ENCODE peak calls at places on chromosomes 2 and 18, in seven cellular contexts. D is CD8-positive, alpha-beta memory T cell; Y is pancreas; H is tibial artery; I is CD8-positive, alpha-beta T cell; V is uterus; S is thoracic aorta. X is an unnamed sample. For H3K36me3, the result is how much of the 10 kb centered on the place peaks cover.

GRCh38 chr2:219176818-219177593 is at the start of gene CNPPD1:
- DNase-seq in D (peak), Y (peak), H (peak), I (peak), V (peak), S (peak), X (peak)

GRCh38 chr2:85998071-85998991 is 107.4 kb downstream of the POLR1A start:
- DNase-seq in D (no peak), Y (no peak), H (peak), I (no peak), V (peak), S (no peak), X (no peak)

GRCh38 chr2:23041443-23041842 is 343.5 kb upstream of the KLHL29 start:
- DNase-seq in D (no peak), Y (no peak), H (no peak), I (no peak), V (no peak), S (no peak), X (no peak)

GRCh38 chr2:70508711-70509462 is 44.7 kb downstream of the TGFA start:
- DNase-seq in D (no peak), Y (no peak), H (no peak), I (no peak), V (no peak), S (no peak), X (no peak)

GRCh38 chr2:28413896-28414290 is 21.2 kb downstream of the FOSL2 start:
- DNase-seq in D (no peak), Y (no peak), H (no peak), I (no peak), V (no peak), S (no peak), X (no peak)

GRCh38 chr2:43605079-43605655 is 9.3 kb upstream of the THADA start:
- DNase-seq in D (no peak), Y (no peak), H (no peak), I (no peak), V (no peak), S (no peak), X (no peak)

GRCh38 chr2:239609583-239610310 is 208.9 kb upstream of the HDAC4 start:
- DNase-seq in D (peak), Y (no peak), H (no peak), I (no peak), V (no peak), S (no peak), X (no peak)

GRCh38 chr2:56210291-56210690 is 26.5 kb downstream of the CCDC85A start:
- DNase-seq in D (no peak), Y (no peak), H (no peak), I (no peak), V (no peak), S (no peak), X (no peak)

GRCh38 chr2:3805120-3805519 is 101.7 kb downstream of the DCDC2C start:
- DNase-seq in D (no peak), Y (no peak), H (no peak), I (no peak), V (no peak), S (no peak), X (no peak)

GRCh38 chr2:224722250-224722649 is 6.1 kb upstream of the CCDC195 start:
- DNase-seq in D (no peak), Y (no peak), H (no peak), I (no peak), V (no peak), S (no peak), X (no peak)

GRCh38 chr18:26702023-26702422 is 153.7 kb upstream of the KCTD1 start:
- DNase-seq in D (no peak), Y (no peak), H (no peak), I (no peak), V (no peak), S (no peak), X (no peak)

GRCh38 chr2:17583646-17584045 is 43.1 kb downstream of the VSNL1 start:
- DNase-seq in D (no peak), Y (no peak), H (no peak), I (no peak), V (no peak), S (no peak), X (no peak)

GRCh38 chr18:9866627-9867453 is 18.9 kb upstream of the TXNDC2 start:
- DNase-seq in D (no peak), Y (no peak), H (no peak), I (no peak), V (no peak), S (no peak), X (no peak)

GRCh38 chr18:73340135-73340934 is 472.5 kb upstream of the NETO1 start:
- DNase-seq in D (no peak), Y (peak), H (no peak), I (no peak), V (no peak), S (no peak), X (no peak)

GRCh38 chr2:234905547-234906260 is 46.1 kb upstream of the SH3BP4 start:
- DNase-seq in D (no peak), Y (no peak), H (no peak), I (no peak), V (no peak), S (no peak), X (no peak)

GRCh38 chr2:20184067-20184938 is 40.6 kb downstream of the SDC1 start:
- DNase-seq in D (no peak), Y (no peak), H (peak), I (no peak), V (no peak), S (no peak), X (no peak)

GRCh38 chr2:172842749-172843349 is 107.2 kb downstream of the RAPGEF4 start:
- DNase-seq in D (no peak), Y (no peak), H (no peak), I (no peak), V (no peak), S (no peak), X (no peak)

GRCh38 chr2:39481611-39482010 is 44.5 kb upstream of the MAP4K3 start:
- DNase-seq in D (no peak), Y (no peak), H (no peak), I (no peak), V (no peak), S (no peak), X (no peak)

GRCh38 chr2:38438536-38439225 is 61.6 kb upstream of the ATL2 start:
- DNase-seq in D (no peak), Y (no peak), H (no peak), I (no peak), V (no peak), S (no peak), X (no peak)

GRCh38 chr2:239200646-239201530 is 199.9 kb downstream of the HDAC4 start:
- DNase-seq in D (no peak), Y (no peak), H (no peak), I (no peak), V (no peak), S (no peak), X (no peak)

GRCh38 chr2:165897741-165898140 is 55.8 kb downstream of the TTC21B start:
- DNase-seq in D (no peak), Y (no peak), H (no peak), I (no peak), V (no peak), S (no peak), X (no peak)

GRCh38 chr2:237026981-237027711 is 58.5 kb upstream of the COPS8 start:
- DNase-seq in D (peak), Y (peak), H (peak), I (peak), V (peak), S (no peak), X (peak)

GRCh38 chr2:175805442-175806114 is 196.5 kb downstream of the LNPK start:
- DNase-seq in D (no peak), Y (no peak), H (no peak), I (no peak), V (no peak), S (no peak), X (no peak)

GRCh38 chr18:27605107-27605834 is 420.2 kb upstream of the CHST9 start:
- DNase-seq in D (no peak), Y (peak), H (peak), I (no peak), V (peak), S (no peak), X (peak)

GRCh38 chr2:171762879-171763573 is 75.8 kb downstream of the DYNC1I2 start:
- DNase-seq in D (no peak), Y (no peak), H (no peak), I (no peak), V (no peak), S (no peak), X (no peak)

GRCh38 chr2:159272166-159272565 is 14.3 kb downstream of the WDSUB1 start:
- DNase-seq in D (no peak), Y (no peak), H (no peak), I (no peak), V (no peak), S (no peak), X (no peak)

GRCh38 chr2:146850746-146851145 is 994.1 kb upstream of the ACVR2A start:
- DNase-seq in D (no peak), Y (no peak), H (no peak), I (no peak), V (no peak), S (no peak), X (no peak)

GRCh38 chr2:237488901-237489860 is 2.1 kb downstream of the MLPH start:
- DNase-seq in D (no peak), Y (peak), H (no peak), I (no peak), V (no peak), S (no peak), X (no peak)

GRCh38 chr2:19720306-19720705 is 181.5 kb downstream of the TTC32 start:
- DNase-seq in D (no peak), Y (no peak), H (no peak), I (no peak), V (no peak), S (no peak), X (no peak)

GRCh38 chr2:8303322-8303832 is 378.5 kb upstream of the ID2 start:
- DNase-seq in D (peak), Y (no peak), H (peak), I (peak), V (peak), S (no peak), X (peak)

GRCh38 chr2:197414515-197414914 is 20.3 kb downstream of the SF3B1 start:
- DNase-seq in D (no peak), Y (no peak), H (no peak), I (no peak), V (no peak), S (no peak), X (no peak)
- H3K36me3 ChIP-seq in D (half or more), Y (half or more), H (half or more), I (half or more), V (under half), S (half or more), X (half or more)

GRCh38 chr2:180601016-180601415 is 379.4 kb upstream of the UBE2E3 start:
- DNase-seq in D (no peak), Y (no peak), H (no peak), I (no peak), V (no peak), S (no peak), X (no peak)

GRCh38 chr2:180599804-180600203 is 380.6 kb upstream of the UBE2E3 start:
- DNase-seq in D (no peak), Y (no peak), H (no peak), I (no peak), V (no peak), S (no peak), X (no peak)

GRCh38 chr2:180607501-180608060 is 372.8 kb upstream of the UBE2E3 start:
- DNase-seq in D (no peak), Y (no peak), H (no peak), I (no peak), V (no peak), S (no peak), X (no peak)

DNA sequence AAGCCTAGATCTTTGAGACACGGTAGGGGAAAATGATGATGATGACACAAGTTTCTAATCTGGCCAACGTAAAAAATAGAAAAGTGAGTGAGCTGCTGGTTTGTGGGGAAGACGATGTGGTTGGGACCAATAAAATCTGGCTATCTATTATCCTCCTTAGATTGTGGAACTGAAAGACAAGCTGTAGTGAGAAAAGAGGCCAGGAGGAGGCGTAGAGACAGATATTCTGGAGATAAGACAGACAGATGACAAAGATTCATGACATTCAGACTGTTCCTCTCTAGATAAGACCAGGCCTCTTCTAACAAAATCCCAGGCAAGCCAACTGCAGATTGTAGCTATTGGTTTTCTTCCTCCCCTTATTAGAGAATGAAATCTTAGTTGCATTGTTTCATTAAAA is 376.3 kb upstream of the UBE2E3 start:
- DNase-seq in D (no peak), Y (no peak), H (no peak), I (no peak), V (no peak), S (no peak), X (no peak)
- H3K27ac ChIP-seq in D (no peak), Y (no peak), H (no peak), I (no peak), V (no peak), S (no peak), X (no peak)

DNA sequence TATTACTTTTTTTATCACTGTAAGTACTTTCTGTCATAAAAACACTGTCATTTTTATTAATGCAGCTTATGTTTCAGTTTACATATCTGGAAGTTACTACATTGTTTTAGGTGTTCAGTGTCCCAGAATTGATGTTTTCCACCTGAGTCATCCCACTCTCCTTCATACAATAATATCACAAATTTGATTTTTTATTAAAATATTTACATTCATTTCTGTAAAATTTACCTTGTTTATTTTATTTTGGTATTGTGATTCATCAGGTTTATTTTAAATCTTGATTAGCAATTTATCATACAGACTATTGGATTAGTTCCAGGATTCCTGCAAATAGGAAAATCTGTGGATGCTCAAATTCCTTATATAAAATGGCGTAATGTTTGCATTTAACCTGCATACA is 1662.9 kb downstream of the SUCLG1 start:
- DNase-seq in D (no peak), Y (no peak), H (no peak), I (no peak), V (no peak), S (no peak), X (no peak)
- H3K4me3 ChIP-seq in D (no peak), Y (no peak), H (no peak), I (no peak), V (no peak), S (no peak), X (no peak)

DNA sequence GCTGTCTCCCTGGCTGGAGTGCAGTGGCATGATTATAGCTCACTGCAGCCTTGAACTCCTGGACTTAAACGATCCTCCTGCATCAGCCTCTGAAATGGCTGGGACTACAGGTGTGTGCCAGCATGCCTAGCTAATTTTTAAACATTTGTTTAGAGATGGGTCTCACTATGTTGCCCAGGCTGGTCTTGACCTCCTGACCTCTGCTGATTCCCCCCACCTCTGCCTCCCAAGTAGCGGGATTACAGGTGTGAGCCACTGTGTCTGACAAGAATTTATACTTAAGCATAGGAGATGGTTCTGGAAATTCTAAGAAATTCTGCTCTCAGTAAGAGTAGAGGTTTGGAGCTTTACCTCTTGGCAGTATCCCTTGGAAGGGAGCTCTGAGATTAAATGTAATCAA is 18.2 kb downstream of the MTHFD2 start:
- DNase-seq in D (no peak), Y (no peak), H (no peak), I (no peak), V (no peak), S (no peak), X (no peak)
- H3K36me3 ChIP-seq in D (under half), Y (under half), H (half or more), I (under half), V (under half), S (under half), X (half or more)

GRCh38 chr18:36405611-36406010 is 108.1 kb downstream of the FHOD3 start:
- DNase-seq in D (no peak), Y (no peak), H (no peak), I (no peak), V (no peak), S (no peak), X (no peak)
- H3K27ac ChIP-seq in D (no peak), Y (no peak), H (no peak), I (no peak), V (no peak), S (no peak), X (no peak)

DNA sequence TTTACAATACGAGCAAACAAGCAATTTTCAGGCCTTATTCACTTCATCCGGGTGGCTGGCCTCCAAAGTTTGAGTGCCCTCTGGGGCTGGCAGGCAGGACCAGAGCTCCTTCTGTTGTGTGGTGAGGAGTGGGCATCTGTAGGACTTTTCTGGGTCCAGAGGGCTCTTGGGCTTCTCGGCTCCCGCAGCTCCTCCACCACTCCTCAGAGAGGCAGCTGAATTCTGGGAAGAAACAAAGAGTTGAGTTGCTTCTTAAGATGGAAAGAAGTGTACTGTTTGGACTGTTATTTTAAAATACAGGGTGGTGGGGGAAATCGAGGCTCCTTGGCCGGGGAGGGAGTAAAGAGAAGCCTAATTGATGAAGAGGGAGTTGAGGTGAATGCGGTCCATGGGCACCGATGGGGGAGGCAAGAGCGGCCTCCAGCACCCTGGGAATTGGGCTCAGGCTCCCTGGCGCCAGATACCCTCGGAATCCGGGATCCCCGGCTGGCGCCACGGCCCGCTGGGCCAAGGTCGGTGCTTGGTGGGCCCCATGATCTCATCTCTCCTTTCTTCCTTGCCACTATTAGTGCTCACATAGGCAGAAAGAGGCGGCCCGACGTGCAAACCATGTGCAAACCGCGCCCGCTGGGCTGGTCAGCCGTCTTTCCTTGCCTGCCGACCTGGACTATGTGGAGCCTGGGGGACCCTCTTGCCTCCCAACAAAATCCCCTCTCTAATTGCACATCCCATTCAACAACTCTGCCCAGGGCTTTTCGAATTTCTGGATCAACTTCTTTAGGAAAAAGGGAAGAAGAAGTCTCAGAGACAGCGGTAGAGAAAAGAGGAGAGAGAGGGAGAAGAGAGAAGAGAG is 664 bp upstream of the SIX3 start:
- DNase-seq in D (no peak), Y (no peak), H (no peak), I (no peak), V (no peak), S (no peak), X (no peak)
- H3K4me3 ChIP-seq in D (no peak), Y (peak), H (peak), I (peak), V (no peak), S (peak), X (peak)

X was measured in ascending aorta.